ENCODE peak calls at places on chromosome 20, in four cellular contexts. One of them, this sample, is unnamed.

GRCh38 chr20:24990810-24991252 is 1.7 kb downstream of the APMAP start:
- DNase-seq in HCT116: no peak
- DNase-seq in suprapubic skin: no peak
- DNase-seq in adrenal gland: no peak
- DNase-seq in this sample: no peak

GRCh38 chr20:50303573-50304500 is 113.2 kb downstream of the CEBPB start:
- DNase-seq in HCT116: no peak
- DNase-seq in suprapubic skin: peak; percentile 93
- DNase-seq in adrenal gland: peak; percentile 86
- DNase-seq in this sample: no peak

GRCh38 chr20:57450419-57450818 is 59.2 kb downstream of the RBM38 start:
- DNase-seq in HCT116: no peak
- DNase-seq in suprapubic skin: no peak
- DNase-seq in adrenal gland: peak; percentile 29
- DNase-seq in this sample: no peak

GRCh38 chr20:12276011-12276673 is 358.4 kb downstream of the BTBD3 start:
- DNase-seq in HCT116: no peak
- DNase-seq in suprapubic skin: no peak
- DNase-seq in adrenal gland: no peak
- DNase-seq in this sample: no peak

GRCh38 chr20:48571945-48572589 is 255.7 kb downstream of the PREX1 start:
- DNase-seq in HCT116: no peak
- DNase-seq in suprapubic skin: no peak
- DNase-seq in adrenal gland: peak; percentile 31
- DNase-seq in this sample: no peak

GRCh38 chr20:45293041-45294002 is 13.3 kb upstream of the RBPJL start:
- DNase-seq in HCT116: peak; percentile 26
- DNase-seq in suprapubic skin: peak; percentile 93
- DNase-seq in adrenal gland: peak; percentile 77
- DNase-seq in this sample: no peak

GRCh38 chr20:44756011-44756688 is 10.5 kb downstream of the KCNK15 start:
- DNase-seq in HCT116: no peak
- DNase-seq in suprapubic skin: no peak
- DNase-seq in adrenal gland: no peak
- DNase-seq in this sample: no peak

GRCh38 chr20:44092551-44093248 is 94.3 kb downstream of the JPH2 start:
- DNase-seq in HCT116: no peak
- DNase-seq in suprapubic skin: no peak
- DNase-seq in adrenal gland: no peak
- DNase-seq in this sample: no peak

GRCh38 chr20:33209789-33210188 is 7.4 kb upstream of the BPIFA3 start:
- DNase-seq in HCT116: peak; percentile 18
- DNase-seq in suprapubic skin: peak; percentile 57
- DNase-seq in adrenal gland: peak; percentile 85
- DNase-seq in this sample: no peak

GRCh38 chr20:17636523-17637412 is 45.3 kb downstream of the RRBP1 start:
- DNase-seq in HCT116: no peak
- DNase-seq in suprapubic skin: no peak
- DNase-seq in adrenal gland: peak; percentile 53
- DNase-seq in this sample: no peak

GRCh38 chr20:45010399-45010828 is 44.1 kb downstream of the STK4 start:
- DNase-seq in HCT116: no peak
- DNase-seq in suprapubic skin: no peak
- DNase-seq in adrenal gland: no peak
- DNase-seq in this sample: no peak

GRCh38 chr20:12653642-12654041 is 355.1 kb upstream of the SPTLC3 start:
- DNase-seq in HCT116: no peak
- DNase-seq in suprapubic skin: no peak
- DNase-seq in adrenal gland: no peak
- DNase-seq in this sample: no peak

GRCh38 chr20:42338274-42339172 is 720.3 kb upstream of the CHD6 start:
- DNase-seq in HCT116: no peak
- DNase-seq in suprapubic skin: no peak
- DNase-seq in adrenal gland: peak; percentile 7
- DNase-seq in this sample: no peak

GRCh38 chr20:57802877-57803717 is 93.3 kb upstream of the PMEPA1 start:
- DNase-seq in HCT116: no peak
- DNase-seq in suprapubic skin: no peak
- DNase-seq in adrenal gland: no peak
- DNase-seq in this sample: no peak

GRCh38 chr20:47926731-47927130 is 141.4 kb upstream of the SULF2 start:
- DNase-seq in HCT116: no peak
- DNase-seq in suprapubic skin: no peak
- DNase-seq in adrenal gland: no peak
- DNase-seq in this sample: no peak

GRCh38 chr20:9218412-9219001 is 149.6 kb downstream of the PLCB4 start:
- DNase-seq in HCT116: no peak
- DNase-seq in suprapubic skin: no peak
- DNase-seq in adrenal gland: no peak
- DNase-seq in this sample: no peak

GRCh38 chr20:47940101-47940813 is 155.0 kb upstream of the SULF2 start:
- DNase-seq in HCT116: no peak
- DNase-seq in suprapubic skin: no peak
- DNase-seq in adrenal gland: no peak
- DNase-seq in this sample: no peak

GRCh38 chr20:41003143-41003932 is 25.3 kb upstream of the TOP1 start:
- DNase-seq in HCT116: peak; percentile 98
- DNase-seq in suprapubic skin: peak; percentile 90
- DNase-seq in adrenal gland: peak; percentile 82
- DNase-seq in this sample: no peak

GRCh38 chr20:44856847-44857448 is 28.6 kb upstream of the YWHAB start:
- DNase-seq in HCT116: no peak
- DNase-seq in suprapubic skin: no peak
- DNase-seq in adrenal gland: no peak
- DNase-seq in this sample: no peak

GRCh38 chr20:24948939-24949679 is at the start of gene CST7:
- DNase-seq in HCT116: no peak
- DNase-seq in suprapubic skin: no peak
- DNase-seq in adrenal gland: no peak
- DNase-seq in this sample: no peak

GRCh38 chr20:44279228-44279627 is 31.8 kb downstream of the FITM2 start:
- DNase-seq in HCT116: no peak
- DNase-seq in suprapubic skin: no peak
- DNase-seq in adrenal gland: peak; percentile 71
- DNase-seq in this sample: no peak

GRCh38 chr20:15700147-15700765 is 873.0 kb downstream of the KIF16B start:
- DNase-seq in HCT116: no peak
- DNase-seq in suprapubic skin: no peak
- DNase-seq in adrenal gland: no peak
- DNase-seq in this sample: no peak

GRCh38 chr20:25584905-25585704 is at the start of gene NINL:
- DNase-seq in HCT116: no peak
- DNase-seq in suprapubic skin: peak; percentile 73
- DNase-seq in adrenal gland: peak; percentile 69
- DNase-seq in this sample: no peak

GRCh38 chr20:17625246-17626051 is 55.6 kb downstream of the DSTN start:
- DNase-seq in HCT116: no peak
- DNase-seq in suprapubic skin: peak; percentile 55
- DNase-seq in adrenal gland: peak; percentile 11
- DNase-seq in this sample: no peak

GRCh38 chr20:23658336-23658735 is 20.6 kb upstream of the CST3 start:
- DNase-seq in HCT116: no peak
- DNase-seq in suprapubic skin: no peak
- DNase-seq in adrenal gland: no peak
- DNase-seq in this sample: no peak

GRCh38 chr20:41575412-41575811 is 42.8 kb downstream of the CHD6 start:
- DNase-seq in HCT116: no peak
- DNase-seq in suprapubic skin: no peak
- DNase-seq in adrenal gland: no peak
- DNase-seq in this sample: no peak

GRCh38 chr20:62494537-62494936 is 18.7 kb upstream of the GATA5 start:
- DNase-seq in HCT116: no peak
- DNase-seq in suprapubic skin: no peak
- DNase-seq in adrenal gland: no peak
- DNase-seq in this sample: no peak
- H3K27me3 ChIP-seq in HCT116: no peaks in the 10 kb centered on the region
- H3K27me3 ChIP-seq in suprapubic skin: peaks cover 40% of the 10 kb centered on the region
- H3K27me3 ChIP-seq in adrenal gland: no peaks in the 10 kb centered on the region
- H3K27me3 ChIP-seq in this sample: no peaks in the 10 kb centered on the region

DNA sequence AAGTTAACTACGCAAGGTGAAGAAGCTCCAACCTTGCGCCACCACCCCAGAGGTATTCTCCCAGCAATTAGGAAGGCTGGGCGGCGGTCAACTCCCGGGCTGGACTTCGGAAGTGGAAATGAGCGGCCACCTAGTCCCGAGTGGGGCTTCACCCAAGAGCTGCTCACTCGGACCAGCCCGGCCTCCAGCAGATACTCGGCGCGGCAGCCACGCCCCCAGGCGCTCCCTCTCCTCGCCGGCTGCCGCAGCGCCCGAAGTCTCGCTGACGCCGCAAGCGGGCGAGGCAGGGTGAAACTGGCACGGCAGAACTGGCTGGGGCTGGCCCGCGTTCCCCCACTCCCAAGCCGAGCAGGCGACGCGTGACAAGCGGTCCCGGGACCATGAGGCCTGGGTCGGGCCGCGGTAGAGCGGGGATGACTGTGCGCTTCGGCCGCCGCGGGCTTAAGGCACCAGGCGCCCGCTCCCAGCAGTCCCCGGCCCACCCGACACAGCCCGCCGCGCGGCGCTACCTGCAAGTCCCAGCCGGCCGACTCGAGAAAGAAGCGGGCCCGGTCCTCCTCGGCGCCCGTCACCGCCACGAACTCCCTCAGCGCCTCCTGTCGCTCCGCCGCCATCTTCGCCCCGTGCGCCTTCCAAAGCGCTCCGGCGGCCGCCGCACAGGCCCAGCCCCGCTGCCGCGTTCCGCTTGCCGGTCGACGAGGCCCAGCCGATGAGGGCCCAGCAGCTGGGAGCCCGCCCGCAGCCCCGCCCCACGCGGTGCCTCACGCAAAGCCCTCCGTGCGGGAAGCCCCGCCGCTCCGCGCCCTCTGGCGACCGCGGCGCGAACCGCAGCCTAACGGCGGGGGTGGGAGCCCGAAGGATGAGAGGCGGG is at the start of gene NSFL1C:
- DNase-seq in HCT116: peak; percentile 85
- DNase-seq in suprapubic skin: peak; percentile 95
- DNase-seq in adrenal gland: peak; percentile 96
- DNase-seq in this sample: peak; percentile 88
- TF ChIP-seq POLR2A in HCT116: peak; percentile 43
- TF ChIP-seq POLR2A in suprapubic skin: peak; percentile 36
- TF ChIP-seq POLR2A in adrenal gland: peak; percentile 81
- TF ChIP-seq POLR2A in this sample: peak; percentile 50

GRCh38 chr20:21018576-21018975 is 87.6 kb downstream of the LINC00237 start:
- DNase-seq in HCT116: no peak
- DNase-seq in suprapubic skin: no peak
- DNase-seq in adrenal gland: no peak
- DNase-seq in this sample: no peak

GRCh38 chr20:21019468-21019830 is 86.7 kb downstream of the LINC00237 start:
- DNase-seq in HCT116: no peak
- DNase-seq in suprapubic skin: no peak
- DNase-seq in adrenal gland: no peak
- DNase-seq in this sample: no peak

GRCh38 chr20:21019831-21020655 is 86.1 kb downstream of the LINC00237 start:
- DNase-seq in HCT116: no peak
- DNase-seq in suprapubic skin: no peak
- DNase-seq in adrenal gland: no peak
- DNase-seq in this sample: no peak

GRCh38 chr20:21022925-21023324 is 83.2 kb downstream of the LINC00237 start:
- DNase-seq in HCT116: no peak
- DNase-seq in suprapubic skin: no peak
- DNase-seq in adrenal gland: no peak
- DNase-seq in this sample: no peak

DNA sequence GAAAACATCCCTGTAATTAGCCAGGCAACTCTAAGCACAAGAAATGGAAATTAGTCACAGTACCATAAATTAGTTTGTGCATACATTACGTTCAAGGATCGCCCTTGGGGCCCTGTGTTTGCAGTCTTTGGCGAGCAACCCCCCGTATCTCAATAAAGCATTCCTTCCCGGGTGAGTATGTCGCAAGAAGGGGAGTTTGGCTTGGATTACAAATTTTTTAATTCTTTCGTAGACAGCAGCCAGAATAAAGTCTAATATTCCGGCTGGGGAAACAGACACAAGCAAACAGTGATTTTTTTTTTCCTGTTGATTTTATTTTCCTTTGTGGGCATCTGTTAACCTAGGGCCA is 85.5 kb downstream of the LINC00237 start:
- DNase-seq in HCT116: no peak
- DNase-seq in suprapubic skin: no peak
- DNase-seq in adrenal gland: no peak
- DNase-seq in this sample: no peak
- H3K27me3 ChIP-seq in HCT116: peaks cover 18% of the 10 kb centered on the region
- H3K27me3 ChIP-seq in suprapubic skin: peaks cover 39% of the 10 kb centered on the region
- H3K27me3 ChIP-seq in adrenal gland: peaks cover 7% of the 10 kb centered on the region
- H3K27me3 ChIP-seq in this sample: no peaks in the 10 kb centered on the region

DNA sequence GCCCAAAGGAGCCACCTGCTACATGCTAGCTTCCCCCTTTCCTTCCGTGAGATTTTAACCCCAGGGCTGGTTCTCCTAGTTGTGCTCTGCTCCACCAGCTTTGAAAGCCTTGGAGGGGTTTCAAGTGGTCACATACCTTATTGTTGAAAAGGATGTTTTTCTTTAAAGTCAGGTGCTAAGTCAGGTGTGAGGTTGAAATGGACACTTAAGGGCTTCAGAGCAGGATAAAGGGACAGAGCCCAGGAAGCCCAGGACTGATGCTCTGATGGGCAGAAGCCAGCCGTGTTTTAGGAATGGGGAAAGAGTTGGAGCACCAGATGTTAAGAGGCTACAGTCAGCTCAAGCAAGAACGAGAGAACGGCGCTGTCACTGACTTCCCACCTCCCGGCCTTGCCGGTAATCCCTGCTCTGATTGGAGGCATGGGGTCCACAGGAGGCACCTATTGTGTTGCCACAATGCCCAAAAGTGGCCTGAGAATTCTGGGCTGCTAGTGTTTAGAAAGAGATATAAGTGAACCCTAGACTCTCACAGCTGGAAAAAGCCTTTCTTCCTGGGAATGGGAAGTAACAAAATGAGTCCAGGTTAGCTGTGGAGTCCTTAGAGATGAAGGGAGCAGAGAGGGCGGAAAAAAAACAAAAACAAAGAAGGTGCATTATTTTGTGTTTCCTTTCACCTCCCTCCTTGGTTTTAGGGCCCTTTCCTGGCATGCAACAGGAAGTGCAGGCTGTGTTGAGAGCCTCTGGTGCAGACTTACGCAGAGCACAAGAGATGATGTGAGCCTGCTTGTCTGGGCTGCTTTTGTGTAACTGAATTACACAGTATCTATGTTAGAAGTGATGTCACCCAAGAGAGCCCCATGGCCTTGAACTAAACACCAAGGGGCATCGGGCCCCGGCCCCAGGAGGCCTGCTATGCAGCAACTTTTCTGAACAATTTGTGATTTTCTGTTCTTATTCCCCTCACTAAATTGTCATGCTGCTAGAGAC is 25.2 kb downstream of the GNAS start:
- DNase-seq in HCT116: no peak
- DNase-seq in suprapubic skin: no peak
- DNase-seq in adrenal gland: no peak
- DNase-seq in this sample: peak; percentile 64
- TF ChIP-seq POLR2A in HCT116: no peak
- TF ChIP-seq POLR2A in suprapubic skin: no peak
- TF ChIP-seq POLR2A in adrenal gland: peak; percentile 6
- TF ChIP-seq POLR2A in this sample: no peak

DNA sequence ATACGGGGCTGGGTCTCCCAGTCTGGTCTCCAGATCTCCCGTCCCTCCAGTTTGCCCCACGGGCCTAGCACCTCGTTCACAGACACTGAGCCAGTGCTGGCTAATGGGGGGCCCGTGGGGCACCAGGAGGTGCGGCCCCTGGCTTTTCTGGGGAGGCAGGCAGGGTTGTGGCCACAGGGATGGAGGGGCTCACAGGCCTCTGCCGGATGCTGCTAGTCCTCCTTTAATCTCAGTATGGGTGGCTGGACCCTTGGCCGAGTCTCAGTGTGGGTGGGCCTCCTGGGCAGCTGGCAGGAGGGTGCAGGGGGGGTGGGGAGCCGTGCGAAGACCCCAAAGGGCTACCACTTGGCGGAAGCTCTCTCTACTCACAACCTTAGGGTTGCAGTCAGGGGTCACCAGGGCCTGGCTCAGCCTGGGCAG is 1.6 kb upstream of the SOX18 start:
- DNase-seq in HCT116: no peak
- DNase-seq in suprapubic skin: no peak
- DNase-seq in adrenal gland: no peak
- DNase-seq in this sample: no peak
- H3K27me3 ChIP-seq in HCT116: no peaks in the 10 kb centered on the region
- H3K27me3 ChIP-seq in suprapubic skin: peaks cover 66% of the 10 kb centered on the region
- H3K27me3 ChIP-seq in adrenal gland: peaks cover 62% of the 10 kb centered on the region
- H3K27me3 ChIP-seq in this sample: peaks cover 8% of the 10 kb centered on the region